ENCODE peak calls at places on chromosomes 1 and 21, in four cellular contexts. One of them, this sample, is unnamed.

GRCh38 chr1:98870959-98871903 is 133.4 kb downstream of the PLPPR5 start:
- DNase-seq in fibroblast of the conjunctiva: no peak
- DNase-seq in neural crest cell: no peak
- DNase-seq in WTC11: no peak
- DNase-seq in this sample: no peak

GRCh38 chr1:32068891-32069590 is 3.7 kb upstream of the TMEM39B start:
- DNase-seq in fibroblast of the conjunctiva: no peak
- DNase-seq in neural crest cell: no peak
- DNase-seq in WTC11: no peak
- DNase-seq in this sample: peak; percentile 79

GRCh38 chr1:226714148-226714547 is 24.9 kb downstream of the ITPKB start:
- DNase-seq in fibroblast of the conjunctiva: no peak
- DNase-seq in neural crest cell: no peak
- DNase-seq in WTC11: no peak
- DNase-seq in this sample: no peak

GRCh38 chr1:114219247-114219872 is 65.7 kb upstream of the SYT6 start:
- DNase-seq in fibroblast of the conjunctiva: no peak
- DNase-seq in neural crest cell: no peak
- DNase-seq in WTC11: no peak
- DNase-seq in this sample: peak; percentile 25

GRCh38 chr1:39671793-39672550 is at the start of gene NT5C1A:
- DNase-seq in fibroblast of the conjunctiva: no peak
- DNase-seq in neural crest cell: peak; percentile 15
- DNase-seq in WTC11: peak; percentile 48
- DNase-seq in this sample: no peak

GRCh38 chr1:77687519-77687906 is 5.1 kb upstream of the ZZZ3 start:
- DNase-seq in fibroblast of the conjunctiva: peak; percentile 29
- DNase-seq in neural crest cell: peak; percentile 26
- DNase-seq in WTC11: peak; percentile 85
- DNase-seq in this sample: peak; percentile 23

GRCh38 chr1:19336543-19336942 is 24.4 kb downstream of the SLC66A1 start:
- DNase-seq in fibroblast of the conjunctiva: no peak
- DNase-seq in neural crest cell: no peak
- DNase-seq in WTC11: no peak
- DNase-seq in this sample: no peak

GRCh38 chr1:78223417-78224215 is 177.8 kb downstream of the GIPC2 start:
- DNase-seq in fibroblast of the conjunctiva: peak; percentile 39
- DNase-seq in neural crest cell: no peak
- DNase-seq in WTC11: no peak
- DNase-seq in this sample: peak; percentile 59

GRCh38 chr1:25198731-25199231 is 33.5 kb downstream of the SYF2 start:
- DNase-seq in fibroblast of the conjunctiva: no peak
- DNase-seq in neural crest cell: no peak
- DNase-seq in WTC11: no peak
- DNase-seq in this sample: peak; percentile 42

GRCh38 chr1:214513394-214513793 is 38.0 kb downstream of the PTPN14 start:
- DNase-seq in fibroblast of the conjunctiva: no peak
- DNase-seq in neural crest cell: no peak
- DNase-seq in WTC11: no peak
- DNase-seq in this sample: no peak

GRCh38 chr21:41109174-41109573 is 58.8 kb upstream of the BACE2 start:
- DNase-seq in fibroblast of the conjunctiva: no peak
- DNase-seq in neural crest cell: no peak
- DNase-seq in WTC11: no peak
- DNase-seq in this sample: no peak

GRCh38 chr1:30693366-30693765 is 30.0 kb downstream of the MATN1 start:
- DNase-seq in fibroblast of the conjunctiva: no peak
- DNase-seq in neural crest cell: no peak
- DNase-seq in WTC11: no peak
- DNase-seq in this sample: no peak

GRCh38 chr1:74790453-74790852 is 57.5 kb downstream of the TYW3 start:
- DNase-seq in fibroblast of the conjunctiva: no peak
- DNase-seq in neural crest cell: no peak
- DNase-seq in WTC11: no peak
- DNase-seq in this sample: no peak

GRCh38 chr1:3664700-3665375 is 12.5 kb downstream of the TP73 start:
- DNase-seq in fibroblast of the conjunctiva: no peak
- DNase-seq in neural crest cell: no peak
- DNase-seq in WTC11: peak; percentile 2
- DNase-seq in this sample: no peak